ENCODE peak calls at places on chromosomes 11 and 22, in nine cellular contexts. One of them, this sample, is unnamed. For H3K4me1, the result is how much of the 10 kb centered on the place peaks cover.

GRCh38 chr11:114571712-114572111 is 12.0 kb upstream of the NXPE1 start:
- DNase-seq in mesenchymal stem cell: no peak
- DNase-seq in testis: no peak
- DNase-seq in uterus: no peak
- DNase-seq in naive thymus-derived CD4-positive, alpha-beta T cell: no peak
- DNase-seq in fibroblast of lung: no peak
- DNase-seq in heart right ventricle: no peak
- DNase-seq in colonic mucosa: no peak
- DNase-seq in kidney: no peak
- DNase-seq in this sample: no peak

GRCh38 chr11:64652586-64653387 is 61.8 kb downstream of the SLC22A12 start:
- DNase-seq in uterus: peak
- DNase-seq in kidney: peak
- DNase-seq in naive thymus-derived CD4-positive, alpha-beta T cell: peak
- DNase-seq in fibroblast of lung: peak
- DNase-seq in colonic mucosa: peak
- DNase-seq in testis: peak
- DNase-seq in mesenchymal stem cell: peak
- DNase-seq in heart right ventricle: peak
- DNase-seq in this sample: peak

GRCh38 chr11:75802913-75803820 is 11.8 kb upstream of the UVRAG start:
- DNase-seq in testis: peak
- DNase-seq in naive thymus-derived CD4-positive, alpha-beta T cell: peak
- DNase-seq in colonic mucosa: peak
- DNase-seq in fibroblast of lung: peak
- DNase-seq in uterus: peak
- DNase-seq in kidney: peak
- DNase-seq in heart right ventricle: peak
- DNase-seq in mesenchymal stem cell: peak
- DNase-seq in this sample: peak

GRCh38 chr22:39518996-39519680 is 1.2 kb upstream of the ATF4 start:
- DNase-seq in kidney: peak
- DNase-seq in testis: no peak
- DNase-seq in heart right ventricle: no peak
- DNase-seq in mesenchymal stem cell: no peak
- DNase-seq in fibroblast of lung: peak
- DNase-seq in uterus: no peak
- DNase-seq in naive thymus-derived CD4-positive, alpha-beta T cell: no peak
- DNase-seq in colonic mucosa: peak
- DNase-seq in this sample: no peak

GRCh38 chr11:18100926-18101656 is 4.8 kb downstream of the SAAL1 start:
- DNase-seq in uterus: no peak
- DNase-seq in colonic mucosa: no peak
- DNase-seq in fibroblast of lung: no peak
- DNase-seq in naive thymus-derived CD4-positive, alpha-beta T cell: no peak
- DNase-seq in kidney: no peak
- DNase-seq in testis: no peak
- DNase-seq in mesenchymal stem cell: no peak
- DNase-seq in heart right ventricle: no peak
- DNase-seq in this sample: no peak

GRCh38 chr22:19554834-19555404 is 30.7 kb upstream of the CLDN5 start:
- DNase-seq in fibroblast of lung: peak
- DNase-seq in heart right ventricle: no peak
- DNase-seq in uterus: no peak
- DNase-seq in colonic mucosa: no peak
- DNase-seq in mesenchymal stem cell: peak
- DNase-seq in naive thymus-derived CD4-positive, alpha-beta T cell: no peak
- DNase-seq in kidney: no peak
- DNase-seq in testis: no peak
- DNase-seq in this sample: no peak

GRCh38 chr11:65643971-65644370 is 6.1 kb downstream of the SIPA1 start:
- DNase-seq in kidney: no peak
- DNase-seq in mesenchymal stem cell: no peak
- DNase-seq in heart right ventricle: no peak
- DNase-seq in naive thymus-derived CD4-positive, alpha-beta T cell: no peak
- DNase-seq in uterus: no peak
- DNase-seq in fibroblast of lung: no peak
- DNase-seq in testis: no peak
- DNase-seq in colonic mucosa: no peak
- DNase-seq in this sample: no peak

GRCh38 chr22:30452861-30453260 is 19.0 kb downstream of the SEC14L3 start:
- DNase-seq in kidney: no peak
- DNase-seq in uterus: no peak
- DNase-seq in mesenchymal stem cell: no peak
- DNase-seq in fibroblast of lung: no peak
- DNase-seq in naive thymus-derived CD4-positive, alpha-beta T cell: no peak
- DNase-seq in heart right ventricle: no peak
- DNase-seq in colonic mucosa: no peak
- DNase-seq in testis: no peak
- DNase-seq in this sample: no peak

GRCh38 chr22:45280995-45281394 is 3.8 kb upstream of the UPK3A start:
- DNase-seq in uterus: no peak
- DNase-seq in heart right ventricle: no peak
- DNase-seq in kidney: no peak
- DNase-seq in testis: no peak
- DNase-seq in fibroblast of lung: no peak
- DNase-seq in naive thymus-derived CD4-positive, alpha-beta T cell: no peak
- DNase-seq in mesenchymal stem cell: no peak
- DNase-seq in colonic mucosa: no peak
- DNase-seq in this sample: no peak

GRCh38 chr11:6737872-6738466 is 33.8 kb downstream of the OR2AG2 start:
- DNase-seq in heart right ventricle: peak
- DNase-seq in uterus: peak
- DNase-seq in colonic mucosa: peak
- DNase-seq in kidney: no peak
- DNase-seq in mesenchymal stem cell: peak
- DNase-seq in fibroblast of lung: peak
- DNase-seq in testis: peak
- DNase-seq in naive thymus-derived CD4-positive, alpha-beta T cell: peak
- DNase-seq in this sample: no peak

GRCh38 chr11:125938418-125938817 is 7.4 kb upstream of the VSIG10L2 start:
- DNase-seq in mesenchymal stem cell: no peak
- DNase-seq in uterus: no peak
- DNase-seq in kidney: no peak
- DNase-seq in testis: no peak
- DNase-seq in colonic mucosa: no peak
- DNase-seq in heart right ventricle: no peak
- DNase-seq in fibroblast of lung: no peak
- DNase-seq in naive thymus-derived CD4-positive, alpha-beta T cell: no peak
- DNase-seq in this sample: no peak

GRCh38 chr22:38837414-38837813 is 6.4 kb downstream of the NPTXR start:
- DNase-seq in mesenchymal stem cell: no peak
- DNase-seq in naive thymus-derived CD4-positive, alpha-beta T cell: no peak
- DNase-seq in fibroblast of lung: no peak
- DNase-seq in testis: no peak
- DNase-seq in kidney: peak
- DNase-seq in colonic mucosa: no peak
- DNase-seq in heart right ventricle: no peak
- DNase-seq in uterus: no peak
- DNase-seq in this sample: no peak

GRCh38 chr11:19817870-19818269 is 105.2 kb downstream of the NAV2 start:
- DNase-seq in uterus: no peak
- DNase-seq in mesenchymal stem cell: no peak
- DNase-seq in fibroblast of lung: no peak
- DNase-seq in colonic mucosa: no peak
- DNase-seq in naive thymus-derived CD4-positive, alpha-beta T cell: no peak
- DNase-seq in heart right ventricle: no peak
- DNase-seq in testis: no peak
- DNase-seq in kidney: no peak
- DNase-seq in this sample: no peak

GRCh38 chr22:50326225-50326958 is 420 bp downstream of the DENND6B start:
- DNase-seq in testis: no peak
- DNase-seq in uterus: no peak
- DNase-seq in fibroblast of lung: no peak
- DNase-seq in naive thymus-derived CD4-positive, alpha-beta T cell: no peak
- DNase-seq in heart right ventricle: no peak
- DNase-seq in kidney: peak
- DNase-seq in mesenchymal stem cell: no peak
- DNase-seq in colonic mucosa: no peak
- DNase-seq in this sample: no peak

DNA sequence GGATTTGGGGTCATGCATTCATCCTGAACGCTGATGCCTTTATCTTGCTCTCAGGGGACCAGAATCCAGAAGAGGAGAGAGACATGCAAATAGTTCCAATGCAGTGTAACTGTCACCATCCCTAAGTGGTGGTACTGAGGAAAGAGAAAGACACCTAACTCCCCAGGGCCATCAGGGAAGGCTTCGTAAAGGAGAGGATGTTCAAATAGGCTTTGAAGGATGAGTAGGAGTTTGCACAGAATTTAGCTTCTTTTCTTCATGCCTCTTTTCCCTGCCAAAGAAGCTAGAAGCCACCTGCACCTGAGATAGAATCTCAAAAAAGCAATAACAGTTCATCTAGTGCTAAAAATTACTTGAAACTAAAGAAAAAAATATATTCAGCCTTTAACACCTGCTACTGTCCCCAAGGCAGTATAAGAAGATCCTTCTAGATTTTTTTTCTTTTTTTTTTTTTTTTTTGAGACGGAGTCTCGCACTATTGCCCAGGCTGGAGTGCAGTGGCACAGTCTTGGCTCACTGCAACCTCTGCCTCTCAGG is 16.7 kb upstream of the XBP1 start:
- DNase-seq in testis: no peak
- DNase-seq in mesenchymal stem cell: no peak
- DNase-seq in colonic mucosa: no peak
- DNase-seq in naive thymus-derived CD4-positive, alpha-beta T cell: no peak
- DNase-seq in heart right ventricle: no peak
- DNase-seq in kidney: no peak
- DNase-seq in fibroblast of lung: no peak
- DNase-seq in uterus: no peak
- DNase-seq in this sample: no peak
- H3K4me1 ChIP-seq in testis: under half
- H3K4me1 ChIP-seq in mesenchymal stem cell: under half
- H3K4me1 ChIP-seq in colonic mucosa: under half
- H3K4me1 ChIP-seq in naive thymus-derived CD4-positive, alpha-beta T cell: half or more
- H3K4me1 ChIP-seq in heart right ventricle: under half
- H3K4me1 ChIP-seq in kidney: under half
- H3K4me1 ChIP-seq in fibroblast of lung: under half
- H3K4me1 ChIP-seq in uterus: under half
- H3K4me1 ChIP-seq in this sample: under half

DNA sequence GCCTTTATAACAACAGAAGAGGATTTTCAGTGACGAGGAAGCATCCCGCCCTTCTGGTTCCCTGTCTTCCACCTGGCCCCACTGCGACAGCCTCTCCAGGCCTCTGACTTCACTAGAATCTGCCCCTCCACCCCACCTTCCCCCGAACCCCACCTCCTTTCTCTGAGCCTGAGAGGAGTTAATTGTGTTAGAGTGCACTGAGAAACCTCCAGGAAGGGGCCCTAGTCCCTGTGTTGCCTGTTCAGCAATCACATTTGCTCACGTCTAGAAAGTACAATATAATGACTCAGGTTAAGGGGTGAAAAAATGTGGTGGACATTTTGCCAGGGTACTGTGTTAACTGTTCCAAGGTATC is 38.8 kb downstream of the PTPRJ start:
- DNase-seq in colonic mucosa: no peak
- DNase-seq in kidney: no peak
- DNase-seq in heart right ventricle: no peak
- DNase-seq in uterus: no peak
- DNase-seq in testis: no peak
- DNase-seq in naive thymus-derived CD4-positive, alpha-beta T cell: no peak
- DNase-seq in fibroblast of lung: no peak
- DNase-seq in mesenchymal stem cell: no peak
- DNase-seq in this sample: no peak
- H3K4me1 ChIP-seq in colonic mucosa: under half
- H3K4me1 ChIP-seq in kidney: under half
- H3K4me1 ChIP-seq in heart right ventricle: under half
- H3K4me1 ChIP-seq in uterus: under half
- H3K4me1 ChIP-seq in testis: under half
- H3K4me1 ChIP-seq in naive thymus-derived CD4-positive, alpha-beta T cell: under half
- H3K4me1 ChIP-seq in fibroblast of lung: under half
- H3K4me1 ChIP-seq in mesenchymal stem cell: under half
- H3K4me1 ChIP-seq in this sample: under half

GRCh38 chr11:61082161-61082870 is 20.0 kb upstream of the CD5 start:
- DNase-seq in heart right ventricle: no peak
- DNase-seq in uterus: no peak
- DNase-seq in kidney: no peak
- DNase-seq in mesenchymal stem cell: no peak
- DNase-seq in fibroblast of lung: no peak
- DNase-seq in colonic mucosa: no peak
- DNase-seq in naive thymus-derived CD4-positive, alpha-beta T cell: no peak
- DNase-seq in testis: no peak
- DNase-seq in this sample: no peak

GRCh38 chr11:61082931-61083531 is 19.3 kb upstream of the CD5 start:
- DNase-seq in uterus: no peak
- DNase-seq in naive thymus-derived CD4-positive, alpha-beta T cell: peak
- DNase-seq in colonic mucosa: no peak
- DNase-seq in heart right ventricle: no peak
- DNase-seq in mesenchymal stem cell: no peak
- DNase-seq in testis: no peak
- DNase-seq in kidney: no peak
- DNase-seq in fibroblast of lung: no peak
- DNase-seq in this sample: no peak

GRCh38 chr11:61079416-61080150 is 22.7 kb upstream of the CD5 start:
- DNase-seq in kidney: no peak
- DNase-seq in mesenchymal stem cell: no peak
- DNase-seq in colonic mucosa: no peak
- DNase-seq in testis: no peak
- DNase-seq in uterus: no peak
- DNase-seq in heart right ventricle: no peak
- DNase-seq in naive thymus-derived CD4-positive, alpha-beta T cell: peak
- DNase-seq in fibroblast of lung: no peak
- DNase-seq in this sample: no peak

GRCh38 chr11:61080986-61081590 is 21.2 kb upstream of the CD5 start:
- DNase-seq in mesenchymal stem cell: no peak
- DNase-seq in testis: no peak
- DNase-seq in kidney: no peak
- DNase-seq in fibroblast of lung: no peak
- DNase-seq in heart right ventricle: no peak
- DNase-seq in uterus: no peak
- DNase-seq in naive thymus-derived CD4-positive, alpha-beta T cell: no peak
- DNase-seq in colonic mucosa: no peak
- DNase-seq in this sample: no peak

GRCh38 chr11:61080526-61080925 is 21.8 kb upstream of the CD5 start:
- DNase-seq in testis: no peak
- DNase-seq in colonic mucosa: no peak
- DNase-seq in naive thymus-derived CD4-positive, alpha-beta T cell: peak
- DNase-seq in fibroblast of lung: no peak
- DNase-seq in kidney: no peak
- DNase-seq in mesenchymal stem cell: no peak
- DNase-seq in uterus: no peak
- DNase-seq in heart right ventricle: no peak
- DNase-seq in this sample: no peak
- H3K4me1 ChIP-seq in testis: under half
- H3K4me1 ChIP-seq in colonic mucosa: under half
- H3K4me1 ChIP-seq in naive thymus-derived CD4-positive, alpha-beta T cell: half or more
- H3K4me1 ChIP-seq in fibroblast of lung: under half
- H3K4me1 ChIP-seq in kidney: under half
- H3K4me1 ChIP-seq in mesenchymal stem cell: under half
- H3K4me1 ChIP-seq in uterus: under half
- H3K4me1 ChIP-seq in heart right ventricle: under half
- H3K4me1 ChIP-seq in this sample: under half

DNA sequence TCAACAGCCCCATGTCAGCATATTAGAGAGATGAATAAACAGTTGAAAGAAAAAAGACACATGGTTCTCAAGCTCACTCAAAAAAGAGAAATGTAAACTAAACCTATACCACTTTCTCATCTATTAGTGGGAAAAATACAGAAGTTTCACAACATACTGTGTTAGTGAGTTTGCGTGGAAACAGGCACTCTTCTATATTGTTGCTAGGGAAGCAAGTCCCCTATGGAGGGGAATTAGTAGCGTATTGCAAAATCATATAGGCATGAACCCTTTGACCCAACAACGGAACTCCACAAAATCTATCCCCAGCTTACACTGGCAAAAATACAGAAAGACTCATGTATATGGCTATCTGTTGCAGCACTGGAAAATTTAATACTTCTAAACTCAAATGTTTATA is 14.2 kb upstream of the RFPL2 start:
- DNase-seq in mesenchymal stem cell: no peak
- DNase-seq in heart right ventricle: no peak
- DNase-seq in kidney: no peak
- DNase-seq in fibroblast of lung: no peak
- DNase-seq in colonic mucosa: no peak
- DNase-seq in naive thymus-derived CD4-positive, alpha-beta T cell: no peak
- DNase-seq in testis: no peak
- DNase-seq in uterus: no peak
- DNase-seq in this sample: no peak
- H3K4me1 ChIP-seq in mesenchymal stem cell: under half
- H3K4me1 ChIP-seq in heart right ventricle: under half
- H3K4me1 ChIP-seq in kidney: under half
- H3K4me1 ChIP-seq in fibroblast of lung: under half
- H3K4me1 ChIP-seq in colonic mucosa: under half
- H3K4me1 ChIP-seq in naive thymus-derived CD4-positive, alpha-beta T cell: under half
- H3K4me1 ChIP-seq in testis: under half
- H3K4me1 ChIP-seq in uterus: under half
- H3K4me1 ChIP-seq in this sample: under half

This sample was measured in thoracic aorta.